ENCODE peak calls at places on chromosome 1, in eight cellular contexts. S is right cardiac atrium; J is effector memory CD4-positive, alpha-beta T cell; P is HAP-1; E is cardiac muscle cell; L is fibroblast of lung; Q is upper lobe of right lung; B is iPS DF 6.9. U is an unnamed sample.

GRCh38 chr1:167910530-167910929 is 3.4 kb downstream of the ADCY10 start:
- DNase-seq in S (no peak), J (no peak), P (no peak), E (no peak), L (no peak), Q (no peak), B (no peak), U (no peak)

GRCh38 chr1:33060579-33061083 is 20.3 kb upstream of the AZIN2 start:
- DNase-seq in S (peak; percentile 89), J (no peak), P (no peak), E (no peak), L (peak; percentile 99), Q (peak; percentile 69), B (no peak), U (no peak)

GRCh38 chr1:234214129-234214910 is 158.9 kb upstream of the COA6 start:
- DNase-seq in S (peak; percentile 61), J (no peak), P (no peak), E (peak; percentile 62), L (peak; percentile 67), Q (peak; percentile 85), B (no peak), U (peak; percentile 28)

GRCh38 chr1:182301026-182301436 is 90.6 kb downstream of the GLUL start:
- DNase-seq in S (peak; percentile 58), J (no peak), P (no peak), E (no peak), L (no peak), Q (no peak), B (no peak), U (peak; percentile 7)

GRCh38 chr1:204293605-204294365 is 65.9 kb downstream of the PLEKHA6 start:
- DNase-seq in S (peak; percentile 75), J (no peak), P (no peak), E (no peak), L (no peak), Q (no peak), B (no peak), U (no peak)

GRCh38 chr1:194342484-194343262 is 1156.3 kb upstream of the B3GALT2 start:
- DNase-seq in S (no peak), J (no peak), P (no peak), E (no peak), L (no peak), Q (no peak), B (peak; percentile 29), U (no peak)

GRCh38 chr1:34164510-34165381 is at the start of gene CSMD2:
- DNase-seq in S (peak; percentile 68), J (no peak), P (no peak), E (peak; percentile 71), L (peak; percentile 79), Q (peak; percentile 70), B (no peak), U (no peak)

GRCh38 chr1:204146965-204147364 is 4.9 kb downstream of the ETNK2 start:
- DNase-seq in S (no peak), J (no peak), P (no peak), E (no peak), L (no peak), Q (no peak), B (no peak), U (no peak)

GRCh38 chr1:111195002-111195684 is 5.3 kb downstream of the DENND2D start:
- DNase-seq in S (no peak), J (no peak), P (no peak), E (no peak), L (no peak), Q (no peak), B (no peak), U (no peak)
- H3K4me1 ChIP-seq in S (peaks cover 4% of the 10 kb centered on the region), J (peaks cover 77% of the 10 kb centered on the region), P (no peaks in the 10 kb centered on the region), E (no peaks in the 10 kb centered on the region), L (peaks cover 31% of the 10 kb centered on the region), Q (peaks cover 66% of the 10 kb centered on the region), B (no peaks in the 10 kb centered on the region), U (peaks cover 81% of the 10 kb centered on the region)

GRCh38 chr1:156489935-156490293 is 10.7 kb downstream of the MEF2D start:
- DNase-seq in S (no peak), J (no peak), P (no peak), E (no peak), L (no peak), Q (no peak), B (no peak), U (no peak)

GRCh38 chr1:156492013-156492590 is 8.5 kb downstream of the MEF2D start:
- DNase-seq in S (peak; percentile 60), J (no peak), P (no peak), E (no peak), L (no peak), Q (no peak), B (no peak), U (no peak)

GRCh38 chr1:156491151-156491949 is 9.2 kb downstream of the MEF2D start:
- DNase-seq in S (peak; percentile 27), J (no peak), P (no peak), E (no peak), L (no peak), Q (no peak), B (no peak), U (no peak)

GRCh38 chr1:156489166-156489934 is 11.2 kb downstream of the MEF2D start:
- DNase-seq in S (peak; percentile 85), J (peak; percentile 24), P (no peak), E (peak; percentile 91), L (no peak), Q (no peak), B (no peak), U (peak; percentile 34)

DNA sequence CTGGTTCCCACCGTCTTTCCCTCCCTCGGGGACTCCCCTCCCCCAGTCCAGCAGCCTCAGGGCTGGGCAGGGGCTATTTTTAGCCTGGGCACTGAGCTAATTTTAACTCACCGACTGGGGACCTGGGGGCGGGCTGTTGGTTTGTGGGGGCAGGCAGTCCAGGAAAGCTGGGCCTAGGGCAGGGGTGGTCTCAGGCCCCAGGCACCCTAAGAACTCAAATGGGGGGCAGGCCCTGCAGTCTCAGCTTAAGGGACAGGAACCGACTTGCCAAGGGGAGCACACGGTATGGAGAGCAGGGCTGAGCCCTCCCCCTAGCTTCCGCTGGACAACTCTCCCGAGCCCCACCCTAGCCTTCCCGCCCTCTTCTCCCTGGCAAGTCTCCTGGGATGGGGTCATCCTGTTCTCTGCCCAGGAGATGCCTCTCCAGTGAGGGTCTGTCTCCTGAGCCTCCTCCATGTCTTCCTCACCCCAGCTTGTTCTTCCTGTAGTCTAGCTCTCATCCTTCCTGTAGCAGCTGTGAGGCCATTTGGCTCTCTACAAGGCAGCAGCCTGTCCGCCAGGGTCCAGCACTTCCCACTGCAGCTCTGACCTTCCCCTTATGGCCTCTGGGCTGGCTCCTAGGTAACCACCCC is 10.1 kb downstream of the MEF2D start:
- DNase-seq in S (peak; percentile 79), J (no peak), P (no peak), E (peak; percentile 89), L (no peak), Q (peak; percentile 63), B (no peak), U (no peak)
- H3K4me3 ChIP-seq in S (peak overlapping the region; percentile 13), J (no peak overlapping the region), P (no peak overlapping the region), E (peak overlapping the region; percentile 3), L (no peak overlapping the region), Q (peak overlapping the region; percentile 4), B (no peak overlapping the region), U (no peak overlapping the region)

GRCh38 chr1:243313635-243314536 is 58.0 kb downstream of the SDCCAG8 start:
- DNase-seq in S (no peak), J (no peak), P (no peak), E (no peak), L (no peak), Q (no peak), B (no peak), U (no peak)
- H3K4me1 ChIP-seq in S (peaks cover 8% of the 10 kb centered on the region), J (no peaks in the 10 kb centered on the region), P (peaks cover 21% of the 10 kb centered on the region), E (no peaks in the 10 kb centered on the region), L (no peaks in the 10 kb centered on the region), Q (peaks cover 23% of the 10 kb centered on the region), B (no peaks in the 10 kb centered on the region), U (no peaks in the 10 kb centered on the region)

GRCh38 chr1:247447162-247447909 is 10.6 kb downstream of the OR2B11 start:
- DNase-seq in S (no peak), J (no peak), P (no peak), E (no peak), L (no peak), Q (no peak), B (no peak), U (no peak)
- H3K4me3 ChIP-seq in S (peak overlapping the region; percentile 59), J (no peak overlapping the region), P (no peak overlapping the region), E (peak overlapping the region; percentile 46), L (peak overlapping the region; percentile 17), Q (peak overlapping the region; percentile 50), B (no peak overlapping the region), U (no peak overlapping the region)

GRCh38 chr1:243325305-243325890 is 69.6 kb downstream of the SDCCAG8 start:
- DNase-seq in S (no peak), J (no peak), P (peak; percentile 44), E (peak; percentile 55), L (peak; percentile 52), Q (no peak), B (no peak), U (peak; percentile 47)

GRCh38 chr1:243316366-243316989 is 60.6 kb downstream of the SDCCAG8 start:
- DNase-seq in S (peak; percentile 56), J (no peak), P (no peak), E (no peak), L (no peak), Q (no peak), B (no peak), U (no peak)

GRCh38 chr1:243323481-243323880 is 67.6 kb downstream of the SDCCAG8 start:
- DNase-seq in S (no peak), J (no peak), P (no peak), E (no peak), L (no peak), Q (no peak), B (no peak), U (no peak)

GRCh38 chr1:243320224-243320623 is 64.4 kb downstream of the SDCCAG8 start:
- DNase-seq in S (no peak), J (no peak), P (no peak), E (no peak), L (peak; percentile 21), Q (no peak), B (no peak), U (no peak)

GRCh38 chr1:243322326-243322725 is 66.5 kb downstream of the SDCCAG8 start:
- DNase-seq in S (no peak), J (no peak), P (no peak), E (no peak), L (no peak), Q (no peak), B (no peak), U (no peak)
- H3K4me1 ChIP-seq in S (no peaks in the 10 kb centered on the region), J (no peaks in the 10 kb centered on the region), P (no peaks in the 10 kb centered on the region), E (no peaks in the 10 kb centered on the region), L (no peaks in the 10 kb centered on the region), Q (no peaks in the 10 kb centered on the region), B (no peaks in the 10 kb centered on the region), U (no peaks in the 10 kb centered on the region)

GRCh38 chr1:20555025-20555757 is 2.8 kb downstream of the FAM43B start:
- DNase-seq in S (peak; percentile 61), J (no peak), P (no peak), E (no peak), L (peak; percentile 45), Q (no peak), B (no peak), U (no peak)
- H3K4me3 ChIP-seq in S (no peak overlapping the region), J (no peak overlapping the region), P (no peak overlapping the region), E (no peak overlapping the region), L (no peak overlapping the region), Q (no peak overlapping the region), B (no peak overlapping the region), U (no peak overlapping the region)